ENCODE peak calls at places on chromosome 4, in four cellular contexts. O is GM12878, L is K562, M is HepG2. D is an unnamed sample.

GRCh38 chr4:16505726-16506125 is 279.5 kb upstream of the TAPT1 start:
- DNase-seq in O (no peak), L (no peak), M (no peak), D (no peak)

GRCh38 chr4:52051615-52052474 is 741 bp downstream of the SPATA18 start:
- DNase-seq in O (no peak), L (no peak), M (peak; percentile 74), D (peak; percentile 62)

GRCh38 chr4:122052714-122053113 is 99.4 kb upstream of the BLTP1 start:
- DNase-seq in O (no peak), L (no peak), M (no peak), D (no peak)

GRCh38 chr4:37594095-37594494 is 92.1 kb downstream of the RELL1 start:
- DNase-seq in O (no peak), L (no peak), M (no peak), D (no peak)

GRCh38 chr4:109410776-109411175 is 22.8 kb upstream of the SEC24B start:
- DNase-seq in O (no peak), L (no peak), M (no peak), D (no peak)

GRCh38 chr4:25926473-25926872 is 12.5 kb downstream of the SMIM20 start:
- DNase-seq in O (no peak), L (no peak), M (no peak), D (no peak)

GRCh38 chr4:15443770-15444169 is 15.9 kb downstream of the C1QTNF7 start:
- DNase-seq in O (no peak), L (no peak), M (no peak), D (no peak)

GRCh38 chr4:122150896-122151295 is 1.2 kb upstream of the BLTP1 start:
- DNase-seq in O (no peak), L (no peak), M (no peak), D (no peak)

GRCh38 chr4:41169256-41169655 is 45.1 kb downstream of the APBB2 start:
- DNase-seq in O (no peak), L (no peak), M (no peak), D (no peak)

GRCh38 chr4:161336016-161336415 is 827.8 kb downstream of the FSTL5 start:
- DNase-seq in O (no peak), L (no peak), M (no peak), D (no peak)

GRCh38 chr4:85166318-85166717 is 199.8 kb upstream of the WDFY3 start:
- DNase-seq in O (no peak), L (no peak), M (no peak), D (peak; percentile 14)

GRCh38 chr4:180513076-180513475 is 1730.1 kb upstream of the TENM3 start:
- DNase-seq in O (no peak), L (no peak), M (no peak), D (no peak)

GRCh38 chr4:1133033-1133432 is 19.7 kb upstream of the RNF212 start:
- DNase-seq in O (no peak), L (no peak), M (no peak), D (no peak)

GRCh38 chr4:182969651-182970279 is 52.6 kb upstream of the DCTD start:
- DNase-seq in O (no peak), L (peak; percentile 12), M (no peak), D (no peak)

GRCh38 chr4:118975487-118976192 is 87.0 kb downstream of the SYNPO2 start:
- DNase-seq in O (no peak), L (no peak), M (no peak), D (no peak)

GRCh38 chr4:153207027-153207426 is 2.8 kb downstream of the TRIM2 start:
- DNase-seq in O (no peak), L (no peak), M (no peak), D (no peak)

GRCh38 chr4:38896940-38897339 is 29.3 kb downstream of the FAM114A1 start:
- DNase-seq in O (no peak), L (no peak), M (no peak), D (no peak)

GRCh38 chr4:4443821-4444220 is 56.9 kb downstream of the NSG1 start:
- DNase-seq in O (no peak), L (peak; percentile 52), M (no peak), D (no peak)

GRCh38 chr4:133969202-133969873 is 232.3 kb downstream of the PABPC4L start:
- DNase-seq in O (no peak), L (no peak), M (no peak), D (no peak)

GRCh38 chr4:99640676-99641075 is 17.0 kb downstream of the C4orf54 start:
- DNase-seq in O (no peak), L (no peak), M (no peak), D (no peak)

GRCh38 chr4:157048248-157048647 is 27.7 kb upstream of the GLRB start:
- DNase-seq in O (no peak), L (no peak), M (no peak), D (no peak)

GRCh38 chr4:73315091-73315490 is 56.5 kb upstream of the ANKRD17 start:
- DNase-seq in O (no peak), L (no peak), M (no peak), D (no peak)

GRCh38 chr4:106409901-106410889 is 41.6 kb upstream of the GIMD1 start:
- DNase-seq in O (no peak), L (no peak), M (no peak), D (no peak)

GRCh38 chr4:149008415-149009025 is 566.3 kb upstream of the NR3C2 start:
- DNase-seq in O (no peak), L (no peak), M (no peak), D (no peak)

GRCh38 chr4:133355636-133356035 is 206.5 kb downstream of the PCDH10 start:
- DNase-seq in O (no peak), L (no peak), M (peak; percentile 0), D (no peak)

DNA sequence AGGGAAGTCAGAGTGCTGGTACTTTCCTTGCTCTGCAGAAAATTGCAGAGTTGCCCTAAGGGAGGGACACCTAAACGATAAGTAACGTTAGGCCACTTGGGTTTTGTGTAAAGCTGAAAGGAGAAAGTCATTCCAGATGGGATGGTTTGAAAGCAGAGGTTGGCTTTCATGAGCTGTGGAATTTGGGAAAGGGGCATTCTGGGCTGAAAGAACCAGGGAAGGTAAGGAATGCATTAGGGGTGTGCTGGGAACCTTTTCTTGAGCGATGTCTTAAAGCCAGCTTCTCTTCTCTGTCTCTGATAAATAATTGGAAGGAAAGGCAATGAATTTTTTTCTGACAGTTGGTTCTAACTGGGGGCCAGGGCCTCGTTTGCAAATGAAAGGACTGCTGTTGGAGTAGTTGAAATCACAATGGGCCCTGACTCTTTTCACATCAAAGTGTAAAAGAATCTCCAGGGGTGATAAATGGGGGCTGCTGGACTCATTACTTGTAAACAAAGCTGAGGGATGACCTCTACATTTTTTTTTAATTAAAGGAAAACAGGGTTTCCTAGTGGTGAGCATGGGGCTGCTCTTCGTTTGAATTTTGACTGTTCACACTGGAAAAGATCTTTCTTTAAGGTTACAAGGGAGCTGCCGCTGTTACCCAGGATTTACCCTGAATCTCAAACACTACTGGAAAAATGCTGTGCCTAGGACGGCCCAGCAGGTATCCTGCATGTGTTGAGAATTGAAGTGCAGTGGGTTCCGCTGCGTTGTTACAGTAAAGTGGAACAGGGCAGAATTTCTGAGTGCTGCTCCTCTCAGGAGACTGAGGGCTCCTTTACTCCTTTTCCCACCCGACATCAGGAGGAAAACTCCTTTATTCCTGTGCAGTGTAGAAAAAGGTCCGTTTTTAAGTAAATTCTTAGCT is 25.0 kb downstream of the AFF1 start:
- DNase-seq in O (no peak), L (no peak), M (no peak), D (no peak)
- TF ChIP-seq MAX in O (no peak), L (no peak), M (no peak), D (no peak)

GRCh38 chr4:123244233-123244632 is 152.4 kb upstream of the SPRY1 start:
- DNase-seq in O (no peak), L (no peak), M (no peak), D (no peak)
- TF ChIP-seq POLR2AphosphoS2 in O (no peak), L (no peak), M (no peak), D (no peak)

DNA sequence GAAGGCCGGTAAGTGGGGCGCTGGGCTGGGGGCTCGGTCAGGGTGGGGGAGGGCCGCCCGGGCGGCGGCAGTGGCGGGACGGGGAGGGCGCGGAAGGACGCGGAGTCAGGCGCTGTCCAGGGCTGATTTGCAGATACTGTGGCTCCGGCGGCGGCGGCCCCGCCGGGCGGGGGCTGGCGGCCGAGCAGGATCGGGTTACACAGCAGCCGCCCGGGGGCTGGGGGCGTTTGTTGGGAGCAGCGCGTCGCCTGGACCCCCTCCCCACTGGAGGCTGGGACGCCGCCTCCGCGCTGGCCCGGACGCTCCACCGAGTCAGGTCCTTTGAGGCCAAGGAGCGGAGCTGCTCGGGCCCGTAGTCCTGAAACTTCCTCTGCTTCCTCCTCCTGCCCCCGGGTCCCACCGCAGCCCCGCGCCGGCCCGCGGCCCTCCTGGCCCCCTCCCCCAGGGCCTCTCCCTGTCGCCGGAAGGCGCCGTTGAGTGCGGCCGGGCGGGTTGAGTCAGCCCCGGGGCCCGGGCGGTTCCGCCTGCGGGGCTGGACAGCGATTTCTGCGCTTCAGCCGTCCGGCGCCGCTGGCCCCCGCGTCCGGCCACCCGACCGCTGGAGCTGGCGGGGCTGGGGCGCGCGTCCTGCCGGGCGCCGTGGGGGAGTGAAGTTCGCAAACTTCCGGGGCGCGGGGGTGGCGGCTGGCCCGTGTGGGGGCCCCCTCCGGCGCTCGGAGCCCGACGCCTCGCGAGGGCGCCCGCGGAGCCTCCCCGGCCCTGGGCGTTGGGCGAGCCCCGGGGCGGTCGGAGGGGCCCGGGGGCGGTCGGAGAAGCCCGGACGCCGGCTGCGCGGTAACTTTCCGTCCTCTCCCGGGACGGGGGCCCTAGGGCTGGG is 744 bp downstream of the REST start:
- DNase-seq in O (no peak), L (peak; percentile 82), M (peak; percentile 47), D (peak; percentile 46)
- TF ChIP-seq MAX in O (no peak), L (peak; percentile 8), M (no peak), D (no peak)

DNA sequence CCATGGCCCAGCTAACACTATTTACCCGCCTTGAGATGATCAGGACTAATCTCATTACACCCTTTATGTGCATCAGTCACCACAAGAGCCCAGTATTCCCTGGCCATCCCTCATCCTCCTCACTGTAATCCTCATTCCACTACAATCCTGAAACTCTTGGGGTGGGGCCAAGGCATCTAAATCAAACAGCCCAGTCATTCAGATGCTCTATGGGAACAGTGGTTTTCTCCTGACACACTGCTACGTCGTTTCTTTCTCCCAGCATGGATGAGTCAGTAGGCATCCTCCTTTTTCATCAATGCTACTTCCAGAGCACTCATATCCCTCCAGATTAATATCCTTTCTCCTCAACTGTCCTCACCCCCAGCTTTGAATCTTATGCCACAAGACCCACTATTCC is 5.6 kb downstream of the SDAD1 start:
- DNase-seq in O (no peak), L (no peak), M (no peak), D (no peak)
- TF ChIP-seq POLR2AphosphoS2 in O (no peak), L (no peak), M (no peak), D (no peak)

GRCh38 chr4:155539746-155540145 is 126.9 kb upstream of the GUCY1A1 start:
- DNase-seq in O (no peak), L (no peak), M (no peak), D (no peak)
- TF ChIP-seq MAX in O (no peak), L (no peak), M (no peak), D (no peak)

DNA sequence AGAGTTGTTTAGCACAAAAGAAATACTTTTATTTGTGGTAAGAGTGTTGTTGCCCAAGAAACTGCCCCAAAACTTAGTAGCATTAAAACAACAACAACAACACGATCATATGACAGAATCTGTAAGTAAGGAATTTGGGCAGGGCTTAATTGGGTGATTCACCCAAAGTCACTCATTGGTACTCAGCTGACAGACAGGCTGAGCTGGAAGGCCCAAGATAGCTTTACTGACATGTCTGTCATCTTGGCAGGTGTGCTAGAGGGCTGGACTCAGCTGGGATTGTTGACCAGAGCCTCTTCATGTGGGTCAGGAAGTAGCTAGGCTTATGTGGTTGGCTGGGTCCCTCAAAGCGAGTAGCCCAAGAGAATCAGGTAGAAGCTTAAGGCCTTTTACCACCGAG is 52.3 kb downstream of the KIAA0232 start:
- DNase-seq in O (no peak), L (peak; percentile 29), M (no peak), D (no peak)
- TF ChIP-seq POLR2AphosphoS2 in O (no peak), L (no peak), M (no peak), D (no peak)

D was measured in A549.